ENCODE peak calls at places on chromosomes 7 and 10, in seven cellular contexts. One of them, this sample, is unnamed.

GRCh38 chr7:107173191-107173590 is 4.4 kb downstream of the HBP1 start:
- DNase-seq in breast epithelium: no peak
- DNase-seq in suprapubic skin: no peak
- DNase-seq in HepG2: no peak
- DNase-seq in HCT116: no peak
- DNase-seq in spleen: no peak
- DNase-seq in transverse colon: no peak
- DNase-seq in this sample: no peak

GRCh38 chr10:4670737-4671136 is 155.3 kb upstream of the AKR1E2 start:
- DNase-seq in HepG2: no peak
- DNase-seq in suprapubic skin: no peak
- DNase-seq in spleen: no peak
- DNase-seq in HCT116: no peak
- DNase-seq in transverse colon: no peak
- DNase-seq in breast epithelium: no peak
- DNase-seq in this sample: no peak

GRCh38 chr10:121681171-121681752 is 83.0 kb upstream of the FGFR2 start:
- DNase-seq in transverse colon: no peak
- DNase-seq in HCT116: no peak
- DNase-seq in suprapubic skin: no peak
- DNase-seq in breast epithelium: no peak
- DNase-seq in HepG2: no peak
- DNase-seq in spleen: no peak
- DNase-seq in this sample: no peak

GRCh38 chr7:123305840-123306375 is 106.1 kb upstream of the SLC13A1 start:
- DNase-seq in HCT116: no peak
- DNase-seq in transverse colon: no peak
- DNase-seq in HepG2: no peak
- DNase-seq in suprapubic skin: no peak
- DNase-seq in spleen: no peak
- DNase-seq in breast epithelium: no peak
- DNase-seq in this sample: no peak

GRCh38 chr10:75032813-75033212 is 78.6 kb upstream of the SAMD8 start:
- DNase-seq in HepG2: no peak
- DNase-seq in suprapubic skin: no peak
- DNase-seq in spleen: no peak
- DNase-seq in breast epithelium: no peak
- DNase-seq in transverse colon: no peak
- DNase-seq in HCT116: no peak
- DNase-seq in this sample: no peak

GRCh38 chr7:135234727-135235126 is 1.1 kb downstream of the STRA8 start:
- DNase-seq in transverse colon: no peak
- DNase-seq in HCT116: no peak
- DNase-seq in breast epithelium: no peak
- DNase-seq in spleen: no peak
- DNase-seq in suprapubic skin: no peak
- DNase-seq in HepG2: no peak
- DNase-seq in this sample: no peak

GRCh38 chr10:65415318-65415717 is 1510.5 kb upstream of the LRRTM3 start:
- DNase-seq in breast epithelium: no peak
- DNase-seq in HCT116: no peak
- DNase-seq in spleen: no peak
- DNase-seq in suprapubic skin: no peak
- DNase-seq in HepG2: no peak
- DNase-seq in transverse colon: no peak
- DNase-seq in this sample: no peak

GRCh38 chr10:124685251-124685650 is 58.9 kb downstream of the FAM53B start:
- DNase-seq in transverse colon: peak; percentile 30
- DNase-seq in spleen: peak; percentile 91
- DNase-seq in suprapubic skin: no peak
- DNase-seq in breast epithelium: no peak
- DNase-seq in HepG2: no peak
- DNase-seq in HCT116: no peak
- DNase-seq in this sample: no peak

GRCh38 chr7:53237344-53237913 is 202.0 kb downstream of the POM121L12 start:
- DNase-seq in HCT116: no peak
- DNase-seq in spleen: no peak
- DNase-seq in breast epithelium: no peak
- DNase-seq in transverse colon: no peak
- DNase-seq in HepG2: no peak
- DNase-seq in suprapubic skin: no peak
- DNase-seq in this sample: no peak

GRCh38 chr10:119235381-119235780 is 28.0 kb downstream of the GRK5 start:
- DNase-seq in breast epithelium: no peak
- DNase-seq in transverse colon: no peak
- DNase-seq in suprapubic skin: no peak
- DNase-seq in HepG2: no peak
- DNase-seq in HCT116: no peak
- DNase-seq in spleen: no peak
- DNase-seq in this sample: no peak

GRCh38 chr7:11130012-11130411 is 156.3 kb downstream of the PHF14 start:
- DNase-seq in suprapubic skin: no peak
- DNase-seq in breast epithelium: no peak
- DNase-seq in transverse colon: no peak
- DNase-seq in spleen: no peak
- DNase-seq in HepG2: no peak
- DNase-seq in HCT116: no peak
- DNase-seq in this sample: no peak

GRCh38 chr7:11133436-11133959 is 159.8 kb downstream of the PHF14 start:
- DNase-seq in spleen: no peak
- DNase-seq in transverse colon: no peak
- DNase-seq in HepG2: no peak
- DNase-seq in breast epithelium: no peak
- DNase-seq in HCT116: no peak
- DNase-seq in suprapubic skin: no peak
- DNase-seq in this sample: no peak

GRCh38 chr7:11127988-11128387 is 154.3 kb downstream of the PHF14 start:
- DNase-seq in HCT116: no peak
- DNase-seq in suprapubic skin: no peak
- DNase-seq in spleen: no peak
- DNase-seq in breast epithelium: no peak
- DNase-seq in HepG2: no peak
- DNase-seq in transverse colon: no peak
- DNase-seq in this sample: no peak

GRCh38 chr7:11128500-11128899 is 154.8 kb downstream of the PHF14 start:
- DNase-seq in transverse colon: no peak
- DNase-seq in suprapubic skin: no peak
- DNase-seq in HepG2: no peak
- DNase-seq in spleen: no peak
- DNase-seq in breast epithelium: no peak
- DNase-seq in HCT116: no peak
- DNase-seq in this sample: no peak

GRCh38 chr7:11130601-11131000 is 156.9 kb downstream of the PHF14 start:
- DNase-seq in HCT116: no peak
- DNase-seq in transverse colon: no peak
- DNase-seq in spleen: no peak
- DNase-seq in suprapubic skin: no peak
- DNase-seq in breast epithelium: no peak
- DNase-seq in HepG2: no peak
- DNase-seq in this sample: no peak
- TF ChIP-seq POLR2A in HCT116: no peak
- TF ChIP-seq POLR2A in transverse colon: no peak
- TF ChIP-seq POLR2A in spleen: no peak
- TF ChIP-seq POLR2A in suprapubic skin: no peak
- TF ChIP-seq POLR2A in breast epithelium: no peak
- TF ChIP-seq POLR2A in HepG2: no peak
- TF ChIP-seq POLR2A in this sample: no peak

GRCh38 chr10:80136134-80136571 is 3.6 kb downstream of the PLAC9 start:
- DNase-seq in HepG2: no peak
- DNase-seq in spleen: no peak
- DNase-seq in HCT116: no peak
- DNase-seq in suprapubic skin: peak; percentile 95
- DNase-seq in breast epithelium: no peak
- DNase-seq in transverse colon: no peak
- DNase-seq in this sample: no peak

GRCh38 chr10:80131499-80131901 is 1.0 kb upstream of the PLAC9 start:
- DNase-seq in HepG2: no peak
- DNase-seq in suprapubic skin: no peak
- DNase-seq in transverse colon: no peak
- DNase-seq in spleen: no peak
- DNase-seq in breast epithelium: no peak
- DNase-seq in HCT116: no peak
- DNase-seq in this sample: no peak

GRCh38 chr10:80137031-80137712 is 4.6 kb downstream of the PLAC9 start:
- DNase-seq in transverse colon: no peak
- DNase-seq in HCT116: no peak
- DNase-seq in HepG2: no peak
- DNase-seq in suprapubic skin: peak; percentile 77
- DNase-seq in breast epithelium: no peak
- DNase-seq in spleen: no peak
- DNase-seq in this sample: no peak

GRCh38 chr10:80133221-80133620 is 691 bp downstream of the PLAC9 start:
- DNase-seq in transverse colon: no peak
- DNase-seq in spleen: no peak
- DNase-seq in HCT116: no peak
- DNase-seq in suprapubic skin: peak; percentile 85
- DNase-seq in HepG2: no peak
- DNase-seq in breast epithelium: no peak
- DNase-seq in this sample: no peak

DNA sequence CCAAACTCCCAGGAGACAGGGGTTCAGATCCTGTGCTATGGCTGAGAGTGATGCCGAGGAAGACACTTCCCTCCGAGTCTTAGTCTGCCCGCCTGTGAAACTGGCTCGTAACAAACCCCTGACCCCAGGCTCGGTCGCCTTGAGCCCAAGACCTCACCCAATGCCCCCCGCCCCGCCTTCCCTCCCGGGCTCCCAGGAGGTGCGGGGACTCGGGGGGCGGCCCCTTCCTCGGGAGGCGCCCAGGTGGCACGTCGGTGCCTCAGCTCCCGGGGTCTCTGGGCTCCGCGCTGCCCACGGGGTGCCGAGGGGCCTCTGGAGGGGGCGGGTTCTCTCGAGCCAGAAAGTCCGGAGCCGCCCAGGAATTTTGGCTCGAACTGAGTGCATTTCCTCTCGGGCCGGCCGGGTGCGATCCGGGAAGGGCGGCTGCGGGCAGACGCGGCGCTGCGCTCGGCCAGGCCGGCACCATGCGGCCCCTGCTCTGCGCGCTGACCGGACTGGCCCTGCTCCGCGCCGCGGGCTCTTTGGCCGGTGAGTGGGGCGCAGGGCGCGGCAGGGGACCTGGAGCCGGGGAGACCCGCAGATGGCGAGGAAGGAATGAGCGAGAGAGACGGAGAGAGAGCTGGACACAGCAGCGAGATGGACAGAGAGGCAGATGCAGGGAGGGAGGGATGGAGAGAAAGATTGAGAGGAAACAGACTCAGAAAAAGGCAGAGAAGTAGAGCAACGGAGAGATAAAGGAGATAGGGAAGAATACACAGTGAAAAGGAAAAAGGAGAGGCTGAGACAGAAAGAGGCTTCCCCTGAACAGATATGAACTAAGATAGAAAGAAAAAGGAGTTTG is at the start of gene PLAC9:
- DNase-seq in HepG2: no peak
- DNase-seq in transverse colon: no peak
- DNase-seq in spleen: no peak
- DNase-seq in HCT116: no peak
- DNase-seq in suprapubic skin: peak; percentile 82
- DNase-seq in breast epithelium: no peak
- DNase-seq in this sample: no peak
- TF ChIP-seq POLR2AphosphoS5 in HepG2: no peak
- TF ChIP-seq POLR2AphosphoS5 in transverse colon: peak; percentile 7
- TF ChIP-seq POLR2AphosphoS5 in spleen: peak; percentile 60
- TF ChIP-seq POLR2AphosphoS5 in HCT116: no peak
- TF ChIP-seq POLR2AphosphoS5 in suprapubic skin: no peak
- TF ChIP-seq POLR2AphosphoS5 in breast epithelium: no peak
- TF ChIP-seq POLR2AphosphoS5 in this sample: no peak

GRCh38 chr7:7166318-7166717 is 16.0 kb upstream of the C1GALT1 start:
- DNase-seq in spleen: no peak
- DNase-seq in breast epithelium: no peak
- DNase-seq in HepG2: no peak
- DNase-seq in suprapubic skin: no peak
- DNase-seq in transverse colon: no peak
- DNase-seq in HCT116: no peak
- DNase-seq in this sample: no peak
- TF ChIP-seq POLR2A in spleen: no peak
- TF ChIP-seq POLR2A in breast epithelium: no peak
- TF ChIP-seq POLR2A in HepG2: no peak
- TF ChIP-seq POLR2A in suprapubic skin: no peak
- TF ChIP-seq POLR2A in transverse colon: no peak
- TF ChIP-seq POLR2A in HCT116: no peak
- TF ChIP-seq POLR2A in this sample: no peak

DNA sequence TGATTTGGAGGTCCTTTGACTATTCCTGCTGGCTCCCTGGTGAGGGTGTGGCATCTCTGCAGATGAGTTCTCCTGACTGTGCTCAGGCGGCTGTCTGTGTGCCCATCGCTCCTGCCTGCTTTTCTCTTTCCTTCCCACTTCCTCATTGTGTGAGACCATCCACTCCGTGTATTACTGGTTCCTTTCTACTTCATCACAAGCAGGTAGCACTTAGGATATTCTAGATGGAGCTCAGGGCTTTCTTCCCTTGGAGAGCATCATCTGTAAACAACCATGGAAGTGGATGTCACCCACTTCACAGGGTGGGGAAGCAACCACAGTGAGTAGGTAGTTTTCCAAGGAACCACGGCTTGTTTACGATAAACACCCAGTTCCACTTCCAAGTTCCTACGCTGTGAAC is 15.7 kb downstream of the DNAJB6 start:
- DNase-seq in spleen: no peak
- DNase-seq in suprapubic skin: no peak
- DNase-seq in HepG2: no peak
- DNase-seq in breast epithelium: no peak
- DNase-seq in transverse colon: no peak
- DNase-seq in HCT116: no peak
- DNase-seq in this sample: no peak
- TF ChIP-seq POLR2AphosphoS5 in spleen: no peak
- TF ChIP-seq POLR2AphosphoS5 in suprapubic skin: no peak
- TF ChIP-seq POLR2AphosphoS5 in HepG2: no peak
- TF ChIP-seq POLR2AphosphoS5 in breast epithelium: no peak
- TF ChIP-seq POLR2AphosphoS5 in transverse colon: no peak
- TF ChIP-seq POLR2AphosphoS5 in HCT116: no peak
- TF ChIP-seq POLR2AphosphoS5 in this sample: no peak

DNA sequence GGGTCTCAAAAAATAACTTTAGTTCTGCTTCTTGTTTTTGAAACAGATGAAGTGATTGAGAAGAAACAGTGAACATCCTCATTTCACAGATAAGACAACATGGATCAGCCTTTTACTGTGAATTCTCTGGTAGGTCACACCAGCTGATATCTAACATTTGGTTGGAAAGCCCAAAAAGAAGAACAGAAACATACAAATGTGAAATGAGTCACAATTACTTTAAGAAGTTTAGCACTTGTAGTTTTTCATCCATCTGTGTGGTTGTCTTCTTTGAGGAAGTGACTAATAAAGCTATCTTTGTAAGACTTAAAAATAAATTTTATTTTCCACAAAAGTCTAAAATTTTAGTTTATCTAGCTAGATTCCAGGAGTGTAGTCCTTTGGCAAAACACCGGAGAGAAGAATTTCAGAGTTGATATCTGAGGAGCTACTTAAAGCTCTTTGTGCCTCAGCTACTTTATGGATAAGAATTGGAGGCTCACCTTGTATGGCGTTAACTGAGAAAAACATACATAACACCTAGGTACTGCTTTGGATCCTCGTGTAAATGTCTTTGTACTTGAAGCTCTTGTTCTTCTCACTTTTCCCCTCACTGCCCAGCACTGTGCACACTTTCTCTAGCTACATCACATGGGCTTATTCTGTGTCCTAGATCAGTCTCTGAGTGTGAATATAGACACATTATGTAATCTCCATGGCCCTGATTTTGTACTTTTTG is 21.7 kb downstream of the STAMBPL1 start:
- DNase-seq in suprapubic skin: no peak
- DNase-seq in transverse colon: no peak
- DNase-seq in HCT116: no peak
- DNase-seq in breast epithelium: no peak
- DNase-seq in HepG2: no peak
- DNase-seq in spleen: no peak
- DNase-seq in this sample: no peak
- TF ChIP-seq POLR2A in suprapubic skin: no peak
- TF ChIP-seq POLR2A in transverse colon: no peak
- TF ChIP-seq POLR2A in HCT116: no peak
- TF ChIP-seq POLR2A in breast epithelium: no peak
- TF ChIP-seq POLR2A in HepG2: no peak
- TF ChIP-seq POLR2A in spleen: no peak
- TF ChIP-seq POLR2A in this sample: no peak